ENCODE peak calls at places on chromosomes 11 and 22, in five cellular contexts. L is activated T-cell treated with anti-CD3 and anti-CD28 coated beads, Interleukin-2, amount 50 U/mL, for 4 hours; N is stimulated activated effector memory CD8-positive, alpha-beta T cell treated with anti-CD3 and anti-CD28 coated beads, Interleukin-12 subunit alpha, Interleukin-12 subunit beta, amount 100 ng/mL, for 72 hours; R is mesothelial cell of epicardium; H is NCI-H1105 treated with DMSO at 0.1 percent for 48 hours. O is an unnamed sample.

GRCh38 chr11:12876340-12876739 is 132.8 kb upstream of the RASSF10 start:
- DNase-seq in L (no peak), N (no peak), R (no peak), H (no peak), O (no peak)

GRCh38 chr11:1701041-1701807 is 4.2 kb downstream of the KRTAP5-6 start:
- DNase-seq in L (no peak), N (no peak), R (no peak), H (no peak), O (no peak)

GRCh38 chr11:130187096-130187495 is 27.5 kb downstream of the ST14 start:
- DNase-seq in L (no peak), N (no peak), R (no peak), H (no peak), O (no peak)

GRCh38 chr22:19811211-19811621 is 43.5 kb downstream of the GNB1L start:
- DNase-seq in L (no peak), N (no peak), R (peak), H (no peak), O (no peak)

GRCh38 chr11:116096596-116096995 is 592.4 kb upstream of the CADM1 start:
- DNase-seq in L (no peak), N (no peak), R (no peak), H (no peak), O (no peak)

GRCh38 chr11:79055866-79056632 is 384.8 kb downstream of the TENM4 start:
- DNase-seq in L (no peak), N (no peak), R (no peak), H (no peak), O (no peak)

GRCh38 chr11:75200531-75200930 is 40.0 kb upstream of the TPBGL start:
- DNase-seq in L (no peak), N (no peak), R (no peak), H (no peak), O (no peak)

GRCh38 chr11:103013426-103013825 is 57.9 kb upstream of the MMP13 start:
- DNase-seq in L (no peak), N (no peak), R (no peak), H (no peak), O (no peak)

GRCh38 chr11:69674267-69674885 is 777 bp downstream of the LTO1 start:
- DNase-seq in L (peak), N (no peak), R (no peak), H (no peak), O (no peak)

GRCh38 chr11:80519591-80520258 is 1078.9 kb upstream of the TENM4 start:
- DNase-seq in L (no peak), N (no peak), R (no peak), H (no peak), O (no peak)

GRCh38 chr11:75280227-75280671 is 39.7 kb downstream of the TPBGL start:
- DNase-seq in L (peak), N (peak), R (peak), H (peak), O (peak)

GRCh38 chr11:60887531-60887930 is 18.9 kb downstream of the PRPF19 start:
- DNase-seq in L (no peak), N (no peak), R (no peak), H (peak), O (peak)

GRCh38 chr11:5224538-5225479 is 2.1 kb downstream of the HBB start:
- DNase-seq in L (no peak), N (no peak), R (no peak), H (no peak), O (no peak)

GRCh38 chr22:43488031-43488892 is 76.4 kb downstream of the MPPED1 start:
- DNase-seq in L (no peak), N (no peak), R (no peak), H (no peak), O (no peak)

GRCh38 chr22:31635638-31636306 is 26.2 kb downstream of the PISD start:
- DNase-seq in L (no peak), N (no peak), R (no peak), H (no peak), O (no peak)

O was measured in NCI-H2029.